ENCODE peak calls at places on chromosome 22, in seven cellular contexts. One of them, this sample, is unnamed. For H3K4me1 and H3K36me3, the result is how much of the 10 kb centered on the place peaks cover.

GRCh38 chr22:26043031-26043430 is 126.2 kb upstream of the SEZ6L start:
- DNase-seq in HCT116: no peak
- DNase-seq in neuronal stem cell: no peak
- DNase-seq in IMR-90: no peak
- DNase-seq in fibroblast of lung: no peak
- DNase-seq in neural progenitor cell: no peak
- DNase-seq in mesendoderm: no peak
- DNase-seq in this sample: no peak

GRCh38 chr22:45597460-45598192 is 74.0 kb upstream of the ATXN10 start:
- DNase-seq in IMR-90: no peak
- DNase-seq in mesendoderm: no peak
- DNase-seq in fibroblast of lung: no peak
- DNase-seq in neural progenitor cell: no peak
- DNase-seq in HCT116: no peak
- DNase-seq in neuronal stem cell: no peak
- DNase-seq in this sample: no peak

GRCh38 chr22:20254975-20255946 is 12.9 kb downstream of the RTN4R start:
- DNase-seq in neuronal stem cell: no peak
- DNase-seq in fibroblast of lung: no peak
- DNase-seq in HCT116: no peak
- DNase-seq in neural progenitor cell: no peak
- DNase-seq in mesendoderm: no peak
- DNase-seq in IMR-90: no peak
- DNase-seq in this sample: no peak

GRCh38 chr22:26903030-26903856 is 245.9 kb downstream of the MIAT start:
- DNase-seq in IMR-90: no peak
- DNase-seq in mesendoderm: peak
- DNase-seq in neural progenitor cell: peak
- DNase-seq in fibroblast of lung: no peak
- DNase-seq in HCT116: no peak
- DNase-seq in neuronal stem cell: peak
- DNase-seq in this sample: no peak

GRCh38 chr22:49261616-49262015 is 566.1 kb downstream of the BRD1 start:
- DNase-seq in mesendoderm: no peak
- DNase-seq in neural progenitor cell: no peak
- DNase-seq in HCT116: no peak
- DNase-seq in IMR-90: no peak
- DNase-seq in fibroblast of lung: no peak
- DNase-seq in neuronal stem cell: no peak
- DNase-seq in this sample: no peak

GRCh38 chr22:24230911-24231656 is 13.8 kb downstream of the GGT5 start:
- DNase-seq in IMR-90: no peak
- DNase-seq in mesendoderm: peak
- DNase-seq in neural progenitor cell: peak
- DNase-seq in HCT116: no peak
- DNase-seq in neuronal stem cell: no peak
- DNase-seq in fibroblast of lung: no peak
- DNase-seq in this sample: peak

GRCh38 chr22:46500201-46500600 is 37.2 kb downstream of the CELSR1 start:
- DNase-seq in neuronal stem cell: peak
- DNase-seq in mesendoderm: peak
- DNase-seq in HCT116: no peak
- DNase-seq in IMR-90: no peak
- DNase-seq in fibroblast of lung: no peak
- DNase-seq in neural progenitor cell: peak
- DNase-seq in this sample: no peak

GRCh38 chr22:46449974-46450745 is 87.3 kb downstream of the CELSR1 start:
- DNase-seq in neuronal stem cell: no peak
- DNase-seq in neural progenitor cell: no peak
- DNase-seq in HCT116: no peak
- DNase-seq in mesendoderm: no peak
- DNase-seq in IMR-90: no peak
- DNase-seq in fibroblast of lung: no peak
- DNase-seq in this sample: no peak

GRCh38 chr22:20036119-20036518 is 15.2 kb downstream of the TANGO2 start:
- DNase-seq in mesendoderm: no peak
- DNase-seq in HCT116: no peak
- DNase-seq in neural progenitor cell: no peak
- DNase-seq in fibroblast of lung: no peak
- DNase-seq in neuronal stem cell: no peak
- DNase-seq in IMR-90: no peak
- DNase-seq in this sample: no peak

GRCh38 chr22:40526960-40527359 is 109.6 kb downstream of the MRTFA start:
- DNase-seq in IMR-90: no peak
- DNase-seq in fibroblast of lung: no peak
- DNase-seq in neuronal stem cell: no peak
- DNase-seq in neural progenitor cell: no peak
- DNase-seq in HCT116: no peak
- DNase-seq in mesendoderm: no peak
- DNase-seq in this sample: no peak

GRCh38 chr22:45877651-45878050 is 99.3 kb downstream of the WNT7B start:
- DNase-seq in fibroblast of lung: no peak
- DNase-seq in HCT116: no peak
- DNase-seq in neural progenitor cell: no peak
- DNase-seq in IMR-90: no peak
- DNase-seq in neuronal stem cell: no peak
- DNase-seq in mesendoderm: no peak
- DNase-seq in this sample: no peak

GRCh38 chr22:17945851-17946690 is 78.3 kb downstream of the MICAL3 start:
- DNase-seq in HCT116: no peak
- DNase-seq in IMR-90: no peak
- DNase-seq in fibroblast of lung: no peak
- DNase-seq in mesendoderm: peak
- DNase-seq in neuronal stem cell: no peak
- DNase-seq in neural progenitor cell: no peak
- DNase-seq in this sample: no peak

GRCh38 chr22:48081281-48081680 is 1318.8 kb downstream of the TBC1D22A start:
- DNase-seq in IMR-90: no peak
- DNase-seq in neuronal stem cell: no peak
- DNase-seq in mesendoderm: no peak
- DNase-seq in HCT116: no peak
- DNase-seq in neural progenitor cell: no peak
- DNase-seq in fibroblast of lung: no peak
- DNase-seq in this sample: no peak

GRCh38 chr22:48080304-48081165 is 1318.1 kb downstream of the TBC1D22A start:
- DNase-seq in neural progenitor cell: no peak
- DNase-seq in fibroblast of lung: no peak
- DNase-seq in IMR-90: no peak
- DNase-seq in HCT116: no peak
- DNase-seq in mesendoderm: no peak
- DNase-seq in neuronal stem cell: no peak
- DNase-seq in this sample: no peak

GRCh38 chr22:48077699-48078098 is 1315.2 kb downstream of the TBC1D22A start:
- DNase-seq in mesendoderm: no peak
- DNase-seq in IMR-90: no peak
- DNase-seq in HCT116: no peak
- DNase-seq in fibroblast of lung: no peak
- DNase-seq in neural progenitor cell: no peak
- DNase-seq in neuronal stem cell: no peak
- DNase-seq in this sample: no peak

GRCh38 chr22:48082284-48082683 is 1319.8 kb downstream of the TBC1D22A start:
- DNase-seq in neuronal stem cell: no peak
- DNase-seq in mesendoderm: no peak
- DNase-seq in IMR-90: no peak
- DNase-seq in fibroblast of lung: no peak
- DNase-seq in HCT116: no peak
- DNase-seq in neural progenitor cell: no peak
- DNase-seq in this sample: no peak

GRCh38 chr22:48079505-48080295 is 1317.2 kb downstream of the TBC1D22A start:
- DNase-seq in neuronal stem cell: no peak
- DNase-seq in IMR-90: no peak
- DNase-seq in HCT116: no peak
- DNase-seq in mesendoderm: no peak
- DNase-seq in neural progenitor cell: no peak
- DNase-seq in fibroblast of lung: no peak
- DNase-seq in this sample: no peak
- H3K4me1 ChIP-seq in neuronal stem cell: under half
- H3K4me1 ChIP-seq in IMR-90: under half
- H3K4me1 ChIP-seq in HCT116: under half
- H3K4me1 ChIP-seq in mesendoderm: under half
- H3K4me1 ChIP-seq in neural progenitor cell: under half
- H3K4me1 ChIP-seq in fibroblast of lung: under half
- H3K4me1 ChIP-seq in this sample: under half

DNA sequence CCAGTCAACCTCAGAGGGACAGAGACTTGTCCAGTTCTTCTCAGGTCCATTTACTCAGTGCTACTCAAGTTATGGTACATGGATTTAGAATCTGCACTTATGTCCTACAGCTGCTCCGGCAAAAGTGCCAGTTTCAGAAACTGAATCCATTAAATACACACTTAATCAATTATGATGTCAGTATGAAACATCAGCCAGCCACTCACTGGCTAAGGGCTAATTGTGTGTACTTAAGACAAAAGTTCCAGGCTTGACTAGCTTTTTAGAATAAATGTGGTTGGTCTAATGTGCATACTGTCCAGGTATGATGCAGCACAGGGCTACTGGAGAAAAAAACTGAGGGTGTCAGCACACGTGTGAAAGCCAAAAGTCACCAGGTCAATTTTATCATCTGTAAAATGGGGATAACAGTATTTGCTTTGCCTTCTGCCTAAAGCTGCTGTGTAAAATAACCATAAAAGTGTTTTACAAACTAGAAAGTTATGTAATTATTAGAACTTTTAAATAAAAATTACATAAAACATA is 55.4 kb upstream of the CYP2D6 start:
- DNase-seq in mesendoderm: no peak
- DNase-seq in HCT116: no peak
- DNase-seq in neural progenitor cell: no peak
- DNase-seq in neuronal stem cell: no peak
- DNase-seq in fibroblast of lung: no peak
- DNase-seq in IMR-90: no peak
- DNase-seq in this sample: no peak
- H3K9ac ChIP-seq in mesendoderm: no peak
- H3K9ac ChIP-seq in HCT116: no peak
- H3K9ac ChIP-seq in neural progenitor cell: no peak
- H3K9ac ChIP-seq in neuronal stem cell: no peak
- H3K9ac ChIP-seq in fibroblast of lung: no peak
- H3K9ac ChIP-seq in IMR-90: no peak
- H3K9ac ChIP-seq in this sample: no peak

GRCh38 chr22:21796231-21796630 is 60.6 kb upstream of the YPEL1 start:
- DNase-seq in neural progenitor cell: no peak
- DNase-seq in HCT116: no peak
- DNase-seq in mesendoderm: no peak
- DNase-seq in IMR-90: no peak
- DNase-seq in neuronal stem cell: no peak
- DNase-seq in fibroblast of lung: no peak
- DNase-seq in this sample: no peak
- H3K36me3 ChIP-seq in neural progenitor cell: under half
- H3K36me3 ChIP-seq in HCT116: under half
- H3K36me3 ChIP-seq in mesendoderm: under half
- H3K36me3 ChIP-seq in IMR-90: under half
- H3K36me3 ChIP-seq in neuronal stem cell: under half
- H3K36me3 ChIP-seq in fibroblast of lung: under half
- H3K36me3 ChIP-seq in this sample: under half

DNA sequence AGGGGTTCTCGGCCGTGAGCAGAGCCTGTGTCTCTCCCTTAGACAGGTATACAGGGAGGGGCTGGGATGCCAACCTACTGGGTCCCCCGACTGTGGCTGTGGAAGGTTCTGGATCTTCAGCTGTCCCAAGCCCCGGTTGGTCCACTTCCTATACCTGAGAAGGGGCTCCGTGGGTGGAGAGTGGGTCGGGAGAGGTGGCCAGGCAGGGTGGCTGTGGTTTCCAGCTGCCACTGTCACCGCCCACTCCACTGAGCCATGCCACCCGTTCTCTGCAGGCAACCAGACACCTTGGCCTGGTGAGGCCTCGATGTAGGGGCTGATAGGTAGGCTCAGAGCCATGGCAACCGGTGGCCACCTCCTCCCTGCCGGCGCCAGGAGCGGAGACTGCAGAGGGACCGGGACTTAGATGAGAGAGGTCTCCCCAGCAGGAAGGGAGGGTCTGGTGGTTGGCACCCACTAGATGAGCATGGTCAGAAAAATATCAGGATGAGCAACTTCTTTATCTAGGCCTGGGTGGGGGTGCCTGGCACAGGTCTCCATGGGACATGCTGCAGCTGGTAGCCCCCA is 53.8 kb downstream of the TRIOBP start:
- DNase-seq in IMR-90: no peak
- DNase-seq in mesendoderm: no peak
- DNase-seq in fibroblast of lung: no peak
- DNase-seq in neuronal stem cell: no peak
- DNase-seq in HCT116: no peak
- DNase-seq in neural progenitor cell: no peak
- DNase-seq in this sample: no peak
- H3K4me1 ChIP-seq in IMR-90: half or more
- H3K4me1 ChIP-seq in mesendoderm: under half
- H3K4me1 ChIP-seq in fibroblast of lung: under half
- H3K4me1 ChIP-seq in neuronal stem cell: under half
- H3K4me1 ChIP-seq in HCT116: half or more
- H3K4me1 ChIP-seq in neural progenitor cell: under half
- H3K4me1 ChIP-seq in this sample: under half

GRCh38 chr22:22387386-22387736 is 121.2 kb downstream of the ZNF280B start:
- DNase-seq in neural progenitor cell: no peak
- DNase-seq in neuronal stem cell: no peak
- DNase-seq in mesendoderm: no peak
- DNase-seq in fibroblast of lung: no peak
- DNase-seq in IMR-90: no peak
- DNase-seq in HCT116: no peak
- DNase-seq in this sample: no peak

GRCh38 chr22:22386602-22387385 is 121.7 kb downstream of the ZNF280B start:
- DNase-seq in HCT116: no peak
- DNase-seq in fibroblast of lung: no peak
- DNase-seq in neuronal stem cell: no peak
- DNase-seq in IMR-90: no peak
- DNase-seq in neural progenitor cell: no peak
- DNase-seq in mesendoderm: no peak
- DNase-seq in this sample: no peak

GRCh38 chr22:22388055-22388454 is 120.5 kb downstream of the ZNF280B start:
- DNase-seq in mesendoderm: no peak
- DNase-seq in fibroblast of lung: no peak
- DNase-seq in HCT116: no peak
- DNase-seq in neuronal stem cell: no peak
- DNase-seq in neural progenitor cell: no peak
- DNase-seq in IMR-90: no peak
- DNase-seq in this sample: no peak

GRCh38 chr22:22390989-22391388 is 117.6 kb downstream of the ZNF280B start:
- DNase-seq in neural progenitor cell: no peak
- DNase-seq in HCT116: no peak
- DNase-seq in fibroblast of lung: no peak
- DNase-seq in mesendoderm: no peak
- DNase-seq in IMR-90: no peak
- DNase-seq in neuronal stem cell: no peak
- DNase-seq in this sample: no peak

DNA sequence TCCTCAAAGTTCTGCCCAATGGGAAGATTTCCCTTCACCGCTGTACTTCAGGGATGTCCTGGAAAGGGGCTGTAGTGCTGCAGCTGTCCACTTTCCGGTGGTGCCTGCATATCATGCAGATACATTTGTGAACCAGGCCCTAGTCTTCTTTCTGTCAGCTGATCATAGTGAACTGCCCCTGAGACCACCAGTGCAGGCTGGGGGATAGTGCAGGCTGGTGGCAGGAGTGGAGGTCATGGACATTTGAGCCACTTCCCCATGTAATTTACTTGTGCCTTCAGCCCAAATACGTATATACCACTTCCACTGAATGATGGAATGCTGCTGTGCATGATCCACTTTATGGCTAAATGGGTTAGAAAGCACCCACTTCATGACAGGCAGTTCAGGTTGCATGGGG is 120.0 kb downstream of the ZNF280B start:
- DNase-seq in IMR-90: no peak
- DNase-seq in neural progenitor cell: no peak
- DNase-seq in fibroblast of lung: no peak
- DNase-seq in neuronal stem cell: no peak
- DNase-seq in HCT116: no peak
- DNase-seq in mesendoderm: no peak
- DNase-seq in this sample: no peak
- H3K9ac ChIP-seq in IMR-90: no peak
- H3K9ac ChIP-seq in neural progenitor cell: no peak
- H3K9ac ChIP-seq in fibroblast of lung: no peak
- H3K9ac ChIP-seq in neuronal stem cell: no peak
- H3K9ac ChIP-seq in HCT116: no peak
- H3K9ac ChIP-seq in mesendoderm: no peak
- H3K9ac ChIP-seq in this sample: no peak

GRCh38 chr22:37630839-37631435 is 8.5 kb upstream of the SH3BP1 start:
- DNase-seq in neuronal stem cell: no peak
- DNase-seq in IMR-90: no peak
- DNase-seq in mesendoderm: no peak
- DNase-seq in HCT116: no peak
- DNase-seq in fibroblast of lung: no peak
- DNase-seq in neural progenitor cell: no peak
- DNase-seq in this sample: no peak
- H3K36me3 ChIP-seq in neuronal stem cell: under half
- H3K36me3 ChIP-seq in IMR-90: under half
- H3K36me3 ChIP-seq in mesendoderm: under half
- H3K36me3 ChIP-seq in HCT116: under half
- H3K36me3 ChIP-seq in fibroblast of lung: under half
- H3K36me3 ChIP-seq in neural progenitor cell: under half
- H3K36me3 ChIP-seq in this sample: under half

This sample was measured in colonic mucosa.